ENCODE peak calls at places on chromosomes 1 and 21, in six cellular contexts. One of them, this sample, is unnamed.
A peak's percentile ranks its signal among the peaks of the same experiment; 100 is the strongest.

GRCh38 chr1:7287013-7287412 is 484.1 kb upstream of the VAMP3 start:
- DNase-seq in GM20000: no peak
- DNase-seq in IMR-90: no peak
- DNase-seq in left ventricle myocardium inferior: no peak
- DNase-seq in GM13977: no peak
- DNase-seq in AG04450: no peak
- DNase-seq in this sample: peak; percentile 2

GRCh38 chr1:226722901-226723639 is 16.0 kb downstream of the ITPKB start:
- DNase-seq in GM20000: no peak
- DNase-seq in IMR-90: no peak
- DNase-seq in left ventricle myocardium inferior: no peak
- DNase-seq in GM13977: no peak
- DNase-seq in AG04450: no peak
- DNase-seq in this sample: no peak

GRCh38 chr21:32499249-32500055 is 85.9 kb downstream of the TCP10L start:
- DNase-seq in GM20000: no peak
- DNase-seq in IMR-90: peak; percentile 62
- DNase-seq in left ventricle myocardium inferior: no peak
- DNase-seq in GM13977: no peak
- DNase-seq in AG04450: no peak
- DNase-seq in this sample: no peak

GRCh38 chr1:117128323-117129079 is 7.0 kb upstream of the TRIM45 start:
- DNase-seq in GM20000: peak; percentile 47
- DNase-seq in IMR-90: peak; percentile 69
- DNase-seq in left ventricle myocardium inferior: no peak
- DNase-seq in GM13977: peak; percentile 48
- DNase-seq in AG04450: no peak
- DNase-seq in this sample: peak; percentile 28

GRCh38 chr1:23593042-23593521 is 33.8 kb upstream of the ID3 start:
- DNase-seq in GM20000: no peak
- DNase-seq in IMR-90: no peak
- DNase-seq in left ventricle myocardium inferior: no peak
- DNase-seq in GM13977: no peak
- DNase-seq in AG04450: no peak
- DNase-seq in this sample: no peak

GRCh38 chr1:29708818-29709710 is 472.7 kb downstream of the PTPRU start:
- DNase-seq in GM20000: no peak
- DNase-seq in IMR-90: peak; percentile 81
- DNase-seq in left ventricle myocardium inferior: no peak
- DNase-seq in GM13977: no peak
- DNase-seq in AG04450: peak; percentile 63
- DNase-seq in this sample: no peak

GRCh38 chr1:210771131-210771530 is 362.8 kb downstream of the KCNH1 start:
- DNase-seq in GM20000: no peak
- DNase-seq in IMR-90: no peak
- DNase-seq in left ventricle myocardium inferior: no peak
- DNase-seq in GM13977: no peak
- DNase-seq in AG04450: no peak
- DNase-seq in this sample: no peak

GRCh38 chr1:30668546-30669327 is 54.6 kb downstream of the MATN1 start:
- DNase-seq in GM20000: no peak
- DNase-seq in IMR-90: peak; percentile 10
- DNase-seq in left ventricle myocardium inferior: no peak
- DNase-seq in GM13977: no peak
- DNase-seq in AG04450: no peak
- DNase-seq in this sample: no peak

GRCh38 chr1:15411593-15412487 is 2.2 kb downstream of the EFHD2 start:
- DNase-seq in GM20000: peak; percentile 80
- DNase-seq in IMR-90: peak; percentile 47
- DNase-seq in left ventricle myocardium inferior: peak; percentile 56
- DNase-seq in GM13977: peak; percentile 80
- DNase-seq in AG04450: no peak
- DNase-seq in this sample: peak; percentile 80

GRCh38 chr1:29282135-29282923 is 46.0 kb downstream of the PTPRU start:
- DNase-seq in GM20000: no peak
- DNase-seq in IMR-90: no peak
- DNase-seq in left ventricle myocardium inferior: no peak
- DNase-seq in GM13977: no peak
- DNase-seq in AG04450: no peak
- DNase-seq in this sample: no peak

GRCh38 chr1:6143392-6143791 is 36.7 kb downstream of the CHD5 start:
- DNase-seq in GM20000: no peak
- DNase-seq in IMR-90: no peak
- DNase-seq in left ventricle myocardium inferior: no peak
- DNase-seq in GM13977: no peak
- DNase-seq in AG04450: no peak
- DNase-seq in this sample: no peak

GRCh38 chr1:183374825-183375224 is 43.4 kb downstream of the NMNAT2 start:
- DNase-seq in GM20000: no peak
- DNase-seq in IMR-90: no peak
- DNase-seq in left ventricle myocardium inferior: no peak
- DNase-seq in GM13977: no peak
- DNase-seq in AG04450: no peak
- DNase-seq in this sample: no peak

GRCh38 chr1:225280563-225280962 is 147.3 kb downstream of the LBR start:
- DNase-seq in GM20000: no peak
- DNase-seq in IMR-90: no peak
- DNase-seq in left ventricle myocardium inferior: no peak
- DNase-seq in GM13977: no peak
- DNase-seq in AG04450: no peak
- DNase-seq in this sample: no peak

GRCh38 chr1:162929177-162929576 is 68.2 kb upstream of the CCDC190 start:
- DNase-seq in GM20000: no peak
- DNase-seq in IMR-90: no peak
- DNase-seq in left ventricle myocardium inferior: no peak
- DNase-seq in GM13977: no peak
- DNase-seq in AG04450: no peak
- DNase-seq in this sample: no peak

GRCh38 chr1:174358786-174359453 is 88.8 kb upstream of the GPR52 start:
- DNase-seq in GM20000: no peak
- DNase-seq in IMR-90: no peak
- DNase-seq in left ventricle myocardium inferior: no peak
- DNase-seq in GM13977: no peak
- DNase-seq in AG04450: no peak
- DNase-seq in this sample: no peak

GRCh38 chr1:96722161-96722908 is 751 bp downstream of the PTBP2 start:
- DNase-seq in GM20000: no peak
- DNase-seq in IMR-90: peak; percentile 54
- DNase-seq in left ventricle myocardium inferior: peak; percentile 66
- DNase-seq in GM13977: peak; percentile 69
- DNase-seq in AG04450: no peak
- DNase-seq in this sample: no peak

GRCh38 chr1:212595787-212596714 is 12.5 kb upstream of the ATF3 start:
- DNase-seq in GM20000: peak; percentile 81
- DNase-seq in IMR-90: peak; percentile 99
- DNase-seq in left ventricle myocardium inferior: no peak
- DNase-seq in GM13977: peak; percentile 80
- DNase-seq in AG04450: peak; percentile 93
- DNase-seq in this sample: peak; percentile 76

GRCh38 chr1:162090378-162090777 is 20.9 kb downstream of the NOS1AP start:
- DNase-seq in GM20000: no peak
- DNase-seq in IMR-90: no peak
- DNase-seq in left ventricle myocardium inferior: no peak
- DNase-seq in GM13977: no peak
- DNase-seq in AG04450: no peak
- DNase-seq in this sample: no peak

GRCh38 chr1:82052563-82052962 is 251.8 kb downstream of the ADGRL2 start:
- DNase-seq in GM20000: no peak
- DNase-seq in IMR-90: no peak
- DNase-seq in left ventricle myocardium inferior: no peak
- DNase-seq in GM13977: no peak
- DNase-seq in AG04450: no peak
- DNase-seq in this sample: no peak

GRCh38 chr1:184110253-184111204 is 59.0 kb downstream of the TSEN15 start:
- DNase-seq in GM20000: no peak
- DNase-seq in IMR-90: no peak
- DNase-seq in left ventricle myocardium inferior: no peak
- DNase-seq in GM13977: no peak
- DNase-seq in AG04450: no peak
- DNase-seq in this sample: no peak

GRCh38 chr1:238119060-238119459 is 228.3 kb upstream of the ZP4 start:
- DNase-seq in GM20000: no peak
- DNase-seq in IMR-90: no peak
- DNase-seq in left ventricle myocardium inferior: no peak
- DNase-seq in GM13977: no peak
- DNase-seq in AG04450: no peak
- DNase-seq in this sample: no peak

GRCh38 chr1:184753608-184754478 is 815 bp downstream of the EDEM3 start:
- DNase-seq in GM20000: no peak
- DNase-seq in IMR-90: peak; percentile 29
- DNase-seq in left ventricle myocardium inferior: peak; percentile 39
- DNase-seq in GM13977: no peak
- DNase-seq in AG04450: peak; percentile 1
- DNase-seq in this sample: peak; percentile 41

GRCh38 chr1:30035522-30036228 is 687.7 kb downstream of the MATN1 start:
- DNase-seq in GM20000: no peak
- DNase-seq in IMR-90: no peak
- DNase-seq in left ventricle myocardium inferior: no peak
- DNase-seq in GM13977: no peak
- DNase-seq in AG04450: no peak
- DNase-seq in this sample: no peak

GRCh38 chr1:189962171-189962570 is 515.5 kb downstream of the BRINP3 start:
- DNase-seq in GM20000: no peak
- DNase-seq in IMR-90: peak; percentile 90
- DNase-seq in left ventricle myocardium inferior: no peak
- DNase-seq in GM13977: no peak
- DNase-seq in AG04450: peak; percentile 65
- DNase-seq in this sample: no peak

GRCh38 chr1:207003216-207003615 is 29.3 kb downstream of the C1orf116 start:
- DNase-seq in GM20000: no peak
- DNase-seq in IMR-90: no peak
- DNase-seq in left ventricle myocardium inferior: no peak
- DNase-seq in GM13977: no peak
- DNase-seq in AG04450: no peak
- DNase-seq in this sample: no peak

GRCh38 chr1:240188139-240188538 is 96.5 kb downstream of the FMN2 start:
- DNase-seq in GM20000: no peak
- DNase-seq in IMR-90: no peak
- DNase-seq in left ventricle myocardium inferior: no peak
- DNase-seq in GM13977: no peak
- DNase-seq in AG04450: no peak
- DNase-seq in this sample: no peak

GRCh38 chr1:240192851-240193250 is 101.2 kb downstream of the FMN2 start:
- DNase-seq in GM20000: no peak
- DNase-seq in IMR-90: no peak
- DNase-seq in left ventricle myocardium inferior: no peak
- DNase-seq in GM13977: no peak
- DNase-seq in AG04450: no peak
- DNase-seq in this sample: no peak

GRCh38 chr1:240190881-240191385 is 99.2 kb downstream of the FMN2 start:
- DNase-seq in GM20000: no peak
- DNase-seq in IMR-90: peak; percentile 100
- DNase-seq in left ventricle myocardium inferior: no peak
- DNase-seq in GM13977: no peak
- DNase-seq in AG04450: peak; percentile 98
- DNase-seq in this sample: no peak

GRCh38 chr1:240193699-240194098 is 102.0 kb downstream of the FMN2 start:
- DNase-seq in GM20000: no peak
- DNase-seq in IMR-90: no peak
- DNase-seq in left ventricle myocardium inferior: no peak
- DNase-seq in GM13977: no peak
- DNase-seq in AG04450: no peak
- DNase-seq in this sample: no peak

GRCh38 chr1:240189386-240189989 is 97.8 kb downstream of the FMN2 start:
- DNase-seq in GM20000: peak; percentile 36
- DNase-seq in IMR-90: peak; percentile 53
- DNase-seq in left ventricle myocardium inferior: no peak
- DNase-seq in GM13977: peak; percentile 31
- DNase-seq in AG04450: no peak
- DNase-seq in this sample: peak; percentile 37
- TF ChIP-seq CTCF in GM20000: peak; percentile 41
- TF ChIP-seq CTCF in IMR-90: peak; percentile 72
- TF ChIP-seq CTCF in left ventricle myocardium inferior: peak; percentile 74
- TF ChIP-seq CTCF in GM13977: peak; percentile 66
- TF ChIP-seq CTCF in AG04450: peak; percentile 90
- TF ChIP-seq CTCF in this sample: peak; percentile 66

GRCh38 chr1:248825909-248826760 is at the start of gene SH3BP5L:
- DNase-seq in GM20000: peak; percentile 96
- DNase-seq in IMR-90: peak; percentile 96
- DNase-seq in left ventricle myocardium inferior: peak; percentile 92
- DNase-seq in GM13977: peak; percentile 96
- DNase-seq in AG04450: peak; percentile 86
- DNase-seq in this sample: peak; percentile 95
- TF ChIP-seq CTCF in GM20000: peak; percentile 66
- TF ChIP-seq CTCF in IMR-90: peak; percentile 57
- TF ChIP-seq CTCF in left ventricle myocardium inferior: peak; percentile 66
- TF ChIP-seq CTCF in GM13977: peak; percentile 80
- TF ChIP-seq CTCF in AG04450: peak; percentile 65
- TF ChIP-seq CTCF in this sample: peak; percentile 64

GRCh38 chr1:216984536-216984935 is 261.3 kb upstream of the ESRRG start:
- DNase-seq in GM20000: no peak
- DNase-seq in IMR-90: no peak
- DNase-seq in left ventricle myocardium inferior: no peak
- DNase-seq in GM13977: no peak
- DNase-seq in AG04450: no peak
- DNase-seq in this sample: no peak

DNA sequence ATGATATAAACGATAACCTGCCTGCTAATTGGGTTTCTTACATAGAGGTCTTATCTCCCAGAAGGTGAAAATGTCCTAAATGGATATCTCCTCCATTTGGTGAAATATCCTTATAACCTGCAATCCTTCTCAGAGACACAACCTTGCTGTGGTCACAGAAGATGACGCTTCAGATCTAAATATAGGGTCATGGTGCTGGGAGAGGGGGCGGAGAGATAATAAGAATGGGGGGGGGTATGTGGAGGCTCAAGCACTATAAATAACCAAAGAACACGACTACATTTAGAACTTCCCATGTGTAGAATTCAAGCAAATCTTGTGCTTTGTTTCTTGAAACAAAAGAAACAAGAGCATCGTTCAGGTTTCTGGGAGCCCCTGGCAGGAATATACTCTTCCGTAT is 260.6 kb upstream of the ESRRG start:
- DNase-seq in GM20000: no peak
- DNase-seq in IMR-90: no peak
- DNase-seq in left ventricle myocardium inferior: no peak
- DNase-seq in GM13977: no peak
- DNase-seq in AG04450: no peak
- DNase-seq in this sample: no peak
- TF ChIP-seq CTCF in GM20000: no peak
- TF ChIP-seq CTCF in IMR-90: no peak
- TF ChIP-seq CTCF in left ventricle myocardium inferior: no peak
- TF ChIP-seq CTCF in GM13977: no peak
- TF ChIP-seq CTCF in AG04450: no peak
- TF ChIP-seq CTCF in this sample: no peak

GRCh38 chr1:33050221-33051076 is 13.8 kb upstream of the AK2 start:
- DNase-seq in GM20000: no peak
- DNase-seq in IMR-90: peak; percentile 86
- DNase-seq in left ventricle myocardium inferior: no peak
- DNase-seq in GM13977: no peak
- DNase-seq in AG04450: peak; percentile 68
- DNase-seq in this sample: no peak
- TF ChIP-seq CTCF in GM20000: no peak
- TF ChIP-seq CTCF in IMR-90: no peak
- TF ChIP-seq CTCF in left ventricle myocardium inferior: no peak
- TF ChIP-seq CTCF in GM13977: no peak
- TF ChIP-seq CTCF in AG04450: peak; percentile 28
- TF ChIP-seq CTCF in this sample: no peak

GRCh38 chr21:45443595-45444181 is 38.7 kb downstream of the COL18A1 start:
- DNase-seq in GM20000: no peak
- DNase-seq in IMR-90: no peak
- DNase-seq in left ventricle myocardium inferior: no peak
- DNase-seq in GM13977: no peak
- DNase-seq in AG04450: no peak
- DNase-seq in this sample: no peak
- TF ChIP-seq CTCF in GM20000: no peak
- TF ChIP-seq CTCF in IMR-90: peak; percentile 5
- TF ChIP-seq CTCF in left ventricle myocardium inferior: no peak
- TF ChIP-seq CTCF in GM13977: no peak
- TF ChIP-seq CTCF in AG04450: no peak
- TF ChIP-seq CTCF in this sample: peak; percentile 4

GRCh38 chr21:34846214-34846575 is 177.4 kb downstream of the CLIC6 start:
- DNase-seq in GM20000: no peak
- DNase-seq in IMR-90: no peak
- DNase-seq in left ventricle myocardium inferior: no peak
- DNase-seq in GM13977: no peak
- DNase-seq in AG04450: no peak
- DNase-seq in this sample: no peak
- TF ChIP-seq CTCF in GM20000: no peak
- TF ChIP-seq CTCF in IMR-90: no peak
- TF ChIP-seq CTCF in left ventricle myocardium inferior: no peak
- TF ChIP-seq CTCF in GM13977: no peak
- TF ChIP-seq CTCF in AG04450: no peak
- TF ChIP-seq CTCF in this sample: no peak